ENCODE peak calls at places on chromosomes 2 and 18, in four cellular contexts. X is HCT116, S is GM23248, R is hepatocyte. Y is an unnamed sample.
A peak's percentile ranks its signal among the peaks of the same experiment; 100 is the strongest.

GRCh38 chr2:60834270-60834717 is 47.1 kb upstream of the REL start:
- DNase-seq in X (no peak), S (no peak), R (no peak), Y (no peak)

GRCh38 chr2:217954469-217954868 is 48.3 kb downstream of the TNS1 start:
- DNase-seq in X (no peak), S (no peak), R (no peak), Y (no peak)

GRCh38 chr2:9336209-9336533 is 87.2 kb downstream of the ITGB1BP1 start:
- DNase-seq in X (no peak), S (no peak), R (no peak), Y (no peak)

GRCh38 chr2:239639366-239640185 is 238.8 kb upstream of the HDAC4 start:
- DNase-seq in X (no peak), S (no peak), R (no peak), Y (no peak)

GRCh38 chr2:96131152-96131817 is 7.0 kb downstream of the ASTL start:
- DNase-seq in X (no peak), S (no peak), R (no peak), Y (no peak)

GRCh38 chr2:20562540-20563225 is 88.2 kb downstream of the HS1BP3 start:
- DNase-seq in X (no peak), S (no peak), R (no peak), Y (peak; percentile 8)

GRCh38 chr2:3670941-3671340 is 12.9 kb downstream of the ALLC start:
- DNase-seq in X (no peak), S (no peak), R (no peak), Y (no peak)

GRCh38 chr18:6648581-6648980 is 80.9 kb upstream of the ARHGAP28 start:
- DNase-seq in X (no peak), S (peak; percentile 56), R (no peak), Y (no peak)

GRCh38 chr2:20647764-20648164 is 3.1 kb downstream of the HS1BP3 start:
- DNase-seq in X (no peak), S (no peak), R (no peak), Y (no peak)

GRCh38 chr2:200217320-200217719 is 89.2 kb upstream of the SPATS2L start:
- DNase-seq in X (no peak), S (no peak), R (no peak), Y (no peak)

GRCh38 chr18:45081579-45082181 is 401.0 kb downstream of the SETBP1 start:
- DNase-seq in X (no peak), S (no peak), R (no peak), Y (no peak)

GRCh38 chr2:59585657-59586056 is 967.8 kb downstream of the BCL11A start:
- DNase-seq in X (no peak), S (no peak), R (peak; percentile 13), Y (no peak)

GRCh38 chr2:99928472-99929053 is 213.8 kb downstream of the AFF3 start:
- DNase-seq in X (no peak), S (no peak), R (no peak), Y (no peak)

GRCh38 chr2:174597347-174598047 is at the start of gene WIPF1:
- DNase-seq in X (no peak), S (peak; percentile 70), R (no peak), Y (no peak)

GRCh38 chr2:231425811-231426703 is 30.5 kb downstream of the B3GNT7 start:
- DNase-seq in X (no peak), S (no peak), R (peak; percentile 41), Y (no peak)

DNA sequence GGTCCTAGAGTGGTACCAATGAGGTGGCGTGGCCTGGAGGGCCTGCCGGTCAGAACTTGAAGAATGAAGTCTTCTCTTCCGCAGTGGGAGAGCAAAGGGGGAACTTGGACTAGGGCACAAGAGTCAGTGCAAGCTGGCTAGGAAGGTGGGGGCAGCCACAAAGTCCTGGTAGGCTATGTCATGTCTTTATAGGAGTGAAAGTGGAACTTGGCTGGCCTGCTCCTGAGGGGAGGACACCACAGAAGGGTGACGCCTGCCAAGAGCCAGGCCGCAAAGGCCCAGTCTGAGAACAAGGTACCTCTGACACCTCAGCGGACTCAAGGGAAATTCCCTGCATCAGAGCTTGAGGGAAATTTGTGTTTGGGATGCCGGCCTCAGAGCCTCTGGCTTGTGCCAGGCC is 32.2 kb upstream of the MAP3K20 start:
- DNase-seq in X (no peak), S (no peak), R (no peak), Y (no peak)
- H3K27ac ChIP-seq in X (no peak overlapping the region), S (no peak overlapping the region), R (no peak overlapping the region), Y (peak overlapping the region; percentile 51)

GRCh38 chr2:101725038-101725437 is 27.5 kb downstream of the MAP4K4 start:
- DNase-seq in X (no peak), S (no peak), R (no peak), Y (no peak)

GRCh38 chr2:101723366-101724112 is 26.0 kb downstream of the MAP4K4 start:
- DNase-seq in X (no peak), S (no peak), R (no peak), Y (no peak)

GRCh38 chr2:101722878-101723277 is 25.4 kb downstream of the MAP4K4 start:
- DNase-seq in X (no peak), S (no peak), R (no peak), Y (no peak)

GRCh38 chr2:101724113-101724450 is 26.6 kb downstream of the MAP4K4 start:
- DNase-seq in X (no peak), S (no peak), R (no peak), Y (no peak)

DNA sequence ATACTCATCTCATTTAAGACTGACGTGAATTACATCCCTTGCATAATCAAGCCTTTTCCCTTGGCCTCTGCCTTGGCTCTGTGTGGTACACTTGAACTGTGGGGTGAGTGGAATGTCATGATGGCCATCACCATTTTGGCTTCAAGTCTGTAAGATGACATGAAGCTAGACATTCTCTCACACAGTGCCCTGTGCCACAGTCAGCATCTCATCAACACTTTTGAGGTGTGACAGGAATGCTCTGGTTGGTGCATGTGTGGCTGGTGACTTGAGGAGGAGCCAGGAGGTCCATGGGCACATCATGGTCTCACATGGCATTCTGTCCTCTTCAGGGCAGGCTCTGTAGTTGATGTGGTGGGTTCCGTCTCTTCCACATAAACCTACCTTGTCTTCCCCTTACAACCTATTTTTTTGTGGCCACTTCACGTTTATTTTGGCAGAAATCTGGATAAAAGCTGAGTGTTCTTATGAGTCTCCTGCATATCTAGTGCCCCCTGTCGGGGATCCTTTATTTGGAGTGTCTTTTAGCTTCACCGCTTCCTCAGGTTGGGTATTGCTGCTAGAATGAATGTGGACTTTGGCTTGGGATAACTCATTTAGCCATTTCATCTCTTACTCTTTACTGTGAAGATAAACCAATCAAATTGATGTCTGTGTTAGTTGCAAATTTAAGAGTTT is 28.1 kb downstream of the MAP4K4 start:
- DNase-seq in X (no peak), S (peak; percentile 20), R (no peak), Y (no peak)
- H3K27ac ChIP-seq in X (no peak overlapping the region), S (no peak overlapping the region), R (no peak overlapping the region), Y (no peak overlapping the region)

GRCh38 chr18:10663750-10664149 is 137.9 kb downstream of the NAPG start:
- DNase-seq in X (no peak), S (no peak), R (no peak), Y (no peak)

GRCh38 chr18:10659000-10659399 is 133.2 kb downstream of the NAPG start:
- DNase-seq in X (no peak), S (no peak), R (no peak), Y (no peak)

GRCh38 chr18:10661333-10661732 is 135.5 kb downstream of the NAPG start:
- DNase-seq in X (no peak), S (peak; percentile 48), R (peak; percentile 27), Y (no peak)

GRCh38 chr18:10660485-10660884 is 134.7 kb downstream of the NAPG start:
- DNase-seq in X (no peak), S (peak; percentile 79), R (no peak), Y (no peak)

DNA sequence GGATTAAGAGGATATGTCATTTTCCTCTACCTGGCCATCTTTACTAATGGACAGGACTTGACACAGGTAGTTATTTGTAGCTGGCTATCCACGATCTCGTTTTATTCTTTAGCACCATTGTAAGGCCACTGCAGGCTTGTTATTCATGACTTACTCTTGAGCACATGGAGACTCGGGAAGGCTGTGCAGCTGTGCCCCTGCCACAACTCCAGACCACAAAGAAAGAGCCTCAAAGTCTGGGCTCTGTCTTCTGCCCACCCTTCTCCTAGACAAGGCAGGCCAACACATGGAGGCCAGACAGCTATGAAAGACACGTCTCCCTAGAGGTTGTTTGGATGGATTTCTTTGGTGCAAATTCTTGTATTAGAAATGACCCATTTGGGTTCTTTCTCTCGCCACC is 133.8 kb downstream of the NAPG start:
- DNase-seq in X (no peak), S (no peak), R (no peak), Y (no peak)
- H3K27ac ChIP-seq in X (no peak overlapping the region), S (no peak overlapping the region), R (no peak overlapping the region), Y (no peak overlapping the region)

GRCh38 chr2:85757860-85758259 is 4.1 kb downstream of the ATOH8 start:
- DNase-seq in X (no peak), S (no peak), R (no peak), Y (no peak)

GRCh38 chr2:85760371-85760770 is 6.6 kb downstream of the ATOH8 start:
- DNase-seq in X (no peak), S (peak; percentile 80), R (no peak), Y (no peak)

GRCh38 chr2:85760872-85761271 is 7.1 kb downstream of the ATOH8 start:
- DNase-seq in X (no peak), S (no peak), R (no peak), Y (no peak)

GRCh38 chr2:85758361-85759256 is 4.8 kb downstream of the ATOH8 start:
- DNase-seq in X (no peak), S (peak; percentile 58), R (no peak), Y (no peak)

DNA sequence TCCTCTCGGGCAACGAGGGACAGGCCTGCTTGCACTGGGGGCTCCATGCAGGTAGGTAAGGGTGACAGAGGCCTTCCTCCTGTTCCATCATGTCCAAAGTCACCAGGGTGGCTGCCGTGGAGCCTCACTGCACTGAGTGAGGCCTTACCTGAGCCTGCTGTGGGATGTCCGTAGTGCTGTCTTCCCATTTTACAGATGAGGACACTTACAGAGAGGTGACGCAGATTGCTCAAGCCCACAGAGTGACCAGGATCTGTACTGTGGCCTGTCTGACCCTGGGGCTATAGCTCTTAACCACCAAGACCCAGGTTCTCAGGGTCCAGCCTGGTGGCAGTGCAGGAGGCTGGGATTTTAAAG is 5.4 kb downstream of the ATOH8 start:
- DNase-seq in X (no peak), S (no peak), R (no peak), Y (no peak)
- H3K27ac ChIP-seq in X (no peak overlapping the region), S (no peak overlapping the region), R (no peak overlapping the region), Y (no peak overlapping the region)

DNA sequence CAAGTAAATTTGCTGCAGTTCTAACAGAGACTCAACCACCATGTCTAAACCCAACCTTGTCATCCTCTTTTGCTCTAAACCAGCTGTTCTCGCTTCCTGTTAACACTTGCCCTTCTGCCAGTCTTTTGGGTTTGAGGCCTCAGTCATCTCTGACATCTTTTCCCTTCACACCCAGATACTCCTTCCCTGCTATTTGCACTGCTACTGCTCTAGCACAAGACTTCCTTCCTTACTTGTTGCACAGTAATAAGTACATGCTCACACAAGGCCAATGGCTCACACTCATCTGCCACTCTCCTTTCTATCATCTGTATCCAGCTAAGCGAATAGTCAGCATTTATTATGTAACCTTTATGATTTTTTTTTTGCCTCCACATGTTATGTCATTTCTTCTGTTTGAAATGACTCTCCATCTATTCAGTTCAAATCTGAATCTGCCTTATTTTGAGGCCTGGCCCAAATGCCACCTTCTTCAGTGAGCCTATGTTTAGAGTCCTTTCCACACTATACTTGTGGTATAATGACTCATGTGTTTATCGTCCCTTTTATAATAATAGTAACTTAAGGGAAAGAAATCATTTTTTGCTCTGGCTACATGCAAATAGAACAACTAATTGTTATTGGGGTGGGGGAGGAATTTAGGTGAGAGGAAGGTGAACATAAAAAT is 22.5 kb upstream of the CDKL4 start:
- DNase-seq in X (no peak), S (peak; percentile 8), R (no peak), Y (no peak)
- H3K27ac ChIP-seq in X (no peak overlapping the region), S (no peak overlapping the region), R (no peak overlapping the region), Y (no peak overlapping the region)

GRCh38 chr2:152471013-152471412 is 136.0 kb downstream of the FMNL2 start:
- DNase-seq in X (no peak), S (no peak), R (no peak), Y (no peak)
- H3K27ac ChIP-seq in X (no peak overlapping the region), S (no peak overlapping the region), R (peak overlapping the region; percentile 20), Y (no peak overlapping the region)

Y was measured in uterus.